ENCODE peak calls at places on chromosomes 5 and 9, in seven cellular contexts. L, N, C, W, R, K and O are unnamed samples. For H3K4me1, the result is how much of the 10 kb centered on the place peaks cover.

GRCh38 chr9:34069831-34070230 is 21.1 kb upstream of the UBAP2 start:
- DNase-seq in N (no peak), K (no peak), R (no peak), C (no peak), W (no peak), L (no peak), O (no peak)

GRCh38 chr5:69019665-69020064 is 74.1 kb upstream of the SLC30A5 start:
- DNase-seq in L (no peak), W (no peak), K (no peak), C (no peak), N (no peak), R (no peak), O (no peak)

GRCh38 chr5:177086918-177087706 is 397 bp downstream of the FGFR4 start:
- DNase-seq in W (no peak), R (peak), C (peak), K (no peak), N (peak), L (no peak), O (peak)

GRCh38 chr5:73446631-73447233 is 1.8 kb downstream of the FOXD1 start:
- DNase-seq in W (peak), L (no peak), C (no peak), R (peak), N (peak), K (no peak), O (no peak)

GRCh38 chr9:131960311-131960710 is 119.4 kb downstream of the MED27 start:
- DNase-seq in R (no peak), W (no peak), K (no peak), C (no peak), N (no peak), L (no peak), O (no peak)

GRCh38 chr5:113513384-113514262 is at the start of gene YTHDC2:
- DNase-seq in L (peak), R (peak), K (peak), N (peak), C (peak), W (peak), O (peak)

GRCh38 chr5:10400834-10401233 is 40.8 kb upstream of the ROPN1L start:
- DNase-seq in N (no peak), L (no peak), R (no peak), K (no peak), W (no peak), C (no peak), O (no peak)

GRCh38 chr5:87383216-87383615 is 29.5 kb downstream of the CCNH start:
- DNase-seq in N (no peak), C (no peak), K (no peak), L (no peak), W (no peak), R (no peak), O (no peak)

GRCh38 chr9:126615251-126615790 is 1.6 kb downstream of the LMX1B start:
- DNase-seq in L (no peak), K (no peak), C (peak), N (peak), R (no peak), W (peak), O (peak)

GRCh38 chr5:24633705-24634325 is 11.0 kb downstream of the CDH10 start:
- DNase-seq in K (no peak), L (no peak), C (no peak), W (no peak), R (peak), N (peak), O (peak)

GRCh38 chr5:59547731-59548130 is 345.8 kb downstream of the PDE4D start:
- DNase-seq in C (no peak), R (peak), K (no peak), N (no peak), L (no peak), W (no peak), O (no peak)

GRCh38 chr9:72396247-72397091 is 31.5 kb upstream of the ZFAND5 start:
- DNase-seq in N (no peak), W (no peak), L (no peak), K (no peak), C (no peak), R (peak), O (peak)

GRCh38 chr9:82819260-82819659 is 243.7 kb downstream of the RASEF start:
- DNase-seq in N (no peak), C (no peak), L (no peak), W (no peak), K (no peak), R (no peak), O (no peak)

GRCh38 chr9:112866662-112867274 is 23.9 kb downstream of the SLC46A2 start:
- DNase-seq in L (no peak), C (peak), R (peak), K (peak), W (no peak), N (peak), O (no peak)

GRCh38 chr9:35367451-35367850 is 122.5 kb upstream of the RUSC2 start:
- DNase-seq in C (no peak), W (no peak), N (no peak), R (peak), K (no peak), L (no peak), O (no peak)

GRCh38 chr5:138303365-138303764 is 28.2 kb downstream of the CDC25C start:
- DNase-seq in W (no peak), R (no peak), C (no peak), K (no peak), L (no peak), N (no peak), O (no peak)

GRCh38 chr5:4941957-4942830 is 197.9 kb upstream of the ADAMTS16 start:
- DNase-seq in W (no peak), C (no peak), R (no peak), L (no peak), K (no peak), N (peak), O (no peak)

GRCh38 chr9:121637441-121638222 is 13.8 kb upstream of the DAB2IP start:
- DNase-seq in W (no peak), L (no peak), R (no peak), N (no peak), C (no peak), K (no peak), O (no peak)

GRCh38 chr9:94593459-94594345 is at the start of gene FBP2:
- DNase-seq in W (no peak), K (no peak), L (no peak), C (no peak), R (no peak), N (no peak), O (no peak)

GRCh38 chr5:181205735-181206401 is 872 bp upstream of the TRIM7 start:
- DNase-seq in C (no peak), R (no peak), L (no peak), K (no peak), W (peak), N (no peak), O (no peak)

GRCh38 chr9:129270205-129270604 is 92.1 kb upstream of the IER5L start:
- DNase-seq in W (peak), K (no peak), N (no peak), L (peak), C (peak), R (no peak), O (no peak)

GRCh38 chr9:5321058-5321457 is 16.5 kb upstream of the RLN2 start:
- DNase-seq in W (no peak), K (no peak), N (peak), L (no peak), C (no peak), R (peak), O (peak)

GRCh38 chr9:77111408-77111807 is 65.9 kb upstream of the VPS13A start:
- DNase-seq in R (no peak), W (no peak), K (no peak), N (no peak), C (no peak), L (no peak), O (no peak)

GRCh38 chr9:34648673-34649072 is 2.2 kb downstream of the GALT start:
- DNase-seq in R (no peak), C (no peak), N (no peak), L (no peak), K (no peak), W (no peak), O (no peak)

GRCh38 chr9:76414656-76415055 is 20.4 kb upstream of the RFK start:
- DNase-seq in L (no peak), C (no peak), R (no peak), K (no peak), W (no peak), N (no peak), O (no peak)

GRCh38 chr5:7869474-7870136 is 657 bp downstream of the MTRR start:
- DNase-seq in N (peak), C (peak), R (no peak), L (peak), K (no peak), W (no peak), O (no peak)

GRCh38 chr5:39716532-39716971 is 291.8 kb upstream of the DAB2 start:
- DNase-seq in N (peak), W (no peak), C (peak), L (no peak), R (peak), K (peak), O (peak)

GRCh38 chr5:139361821-139362429 is 20.3 kb downstream of the PAIP2 start:
- DNase-seq in C (no peak), L (no peak), R (no peak), W (no peak), K (no peak), N (no peak), O (no peak)

GRCh38 chr5:172175263-172175719 is 12.7 kb downstream of the STK10 start:
- DNase-seq in N (no peak), W (peak), K (peak), C (peak), R (no peak), L (peak), O (peak)

GRCh38 chr9:81083821-81084512 is 605.4 kb downstream of the TLE1 start:
- DNase-seq in R (no peak), K (no peak), L (no peak), N (no peak), W (no peak), C (no peak), O (no peak)

GRCh38 chr9:133370680-133371079 is 5.2 kb downstream of the SURF4 start:
- DNase-seq in R (no peak), N (no peak), K (no peak), W (no peak), C (no peak), L (no peak), O (no peak)

GRCh38 chr5:149452665-149453617 is 73.8 kb upstream of the IL17B start:
- DNase-seq in C (peak), R (peak), W (peak), L (peak), K (peak), N (peak), O (peak)

GRCh38 chr9:127796899-127797370 is 5.7 kb upstream of the FPGS start:
- DNase-seq in W (no peak), C (no peak), K (no peak), R (no peak), N (no peak), L (no peak), O (no peak)

GRCh38 chr5:78215565-78215964 is 78.9 kb downstream of the AP3B1 start:
- DNase-seq in L (no peak), N (no peak), W (no peak), C (no peak), R (peak), K (no peak), O (no peak)

GRCh38 chr5:124654418-124654817 is 92.0 kb downstream of the ZNF608 start:
- DNase-seq in L (no peak), W (no peak), R (no peak), K (no peak), C (no peak), N (no peak), O (no peak)
- H3K4me1 ChIP-seq in L (half or more), W (under half), R (half or more), K (under half), C (half or more), N (half or more), O (half or more)

DNA sequence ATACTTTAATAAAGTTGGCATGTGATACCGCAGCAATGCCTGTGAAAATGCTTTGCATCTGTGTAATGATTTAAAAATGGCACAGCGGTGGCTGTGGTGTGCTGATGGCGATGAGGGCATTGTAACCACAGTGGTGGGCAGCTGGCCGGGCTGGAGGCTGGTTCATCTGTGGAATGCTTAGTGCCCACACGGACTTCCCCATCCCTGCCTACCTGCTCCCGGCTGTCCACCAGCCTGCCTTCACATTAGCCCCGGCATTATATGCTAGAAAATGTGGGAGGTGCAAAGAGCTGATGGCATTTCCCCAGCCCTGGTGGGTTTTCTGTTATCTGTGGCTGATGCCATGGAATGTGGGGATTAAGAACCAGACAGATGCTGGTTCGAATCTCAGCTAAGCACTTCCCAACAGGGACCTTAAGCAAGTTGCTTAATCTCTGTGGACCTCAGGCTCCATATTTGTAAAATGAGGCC is 2.9 kb upstream of the NDST1 start:
- DNase-seq in N (no peak), R (no peak), W (no peak), L (no peak), C (no peak), K (no peak), O (no peak)
- H3K4me1 ChIP-seq in N (under half), R (half or more), W (under half), L (half or more), C (half or more), K (under half), O (half or more)

GRCh38 chr5:17123785-17124184 is 93.6 kb upstream of the BASP1 start:
- DNase-seq in K (no peak), N (no peak), W (no peak), R (no peak), L (no peak), C (no peak), O (no peak)
- H3K4me1 ChIP-seq in K (under half), N (under half), W (under half), R (under half), L (under half), C (under half), O (under half)

GRCh38 chr5:28397502-28397941 is 1359.1 kb upstream of the CDH9 start:
- DNase-seq in R (no peak), W (no peak), C (no peak), K (no peak), N (no peak), L (no peak), O (no peak)
- H3K4me1 ChIP-seq in R (under half), W (under half), C (under half), K (under half), N (under half), L (under half), O (under half)

GRCh38 chr5:55438931-55439477 is 95.8 kb downstream of the PLPP1 start:
- DNase-seq in N (peak), L (no peak), R (peak), C (peak), K (no peak), W (no peak), O (peak)
- H3K4me1 ChIP-seq in N (under half), L (half or more), R (under half), C (under half), K (under half), W (under half), O (under half)

GRCh38 chr9:124263800-124264426 is 6.2 kb downstream of the NEK6 start:
- DNase-seq in R (no peak), K (no peak), N (no peak), L (no peak), C (no peak), W (no peak), O (peak)
- H3K4me1 ChIP-seq in R (half or more), K (half or more), N (under half), L (half or more), C (half or more), W (under half), O (half or more)

GRCh38 chr5:132483101-132483500 is 7.5 kb downstream of the IRF1 start:
- DNase-seq in W (peak), K (no peak), L (no peak), R (no peak), C (peak), N (no peak), O (no peak)
- H3K4me1 ChIP-seq in W (under half), K (under half), L (half or more), R (under half), C (under half), N (under half), O (under half)

DNA sequence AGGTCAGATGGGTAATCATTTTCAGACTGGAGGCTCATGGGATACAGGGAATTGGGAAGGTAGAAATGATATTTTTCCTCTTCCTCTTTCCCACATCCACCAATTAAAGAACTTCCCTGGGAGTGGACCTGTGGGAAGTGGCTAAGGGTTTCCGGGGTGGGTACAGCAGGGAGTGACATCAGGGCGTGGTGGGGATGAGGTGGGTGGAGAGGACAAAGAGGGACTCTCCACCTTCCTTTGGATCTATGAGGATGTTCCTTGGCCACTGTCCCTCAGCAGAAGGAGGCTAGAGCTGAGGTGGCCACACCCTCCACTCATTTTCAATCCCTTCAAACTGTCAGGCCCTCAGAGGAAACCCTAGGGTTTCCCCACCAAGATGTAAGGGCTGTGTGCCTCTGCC is 54.7 kb downstream of the IRF1 start:
- DNase-seq in C (peak), N (no peak), K (no peak), L (no peak), W (no peak), R (no peak), O (no peak)
- H3K4me1 ChIP-seq in C (half or more), N (under half), K (under half), L (half or more), W (under half), R (under half), O (under half)